ENCODE peak calls at places on chromosome 9, in ten cellular contexts. One of them, this sample, is unnamed.

GRCh38 chr9:107872457-107873192 is 383.1 kb upstream of the KLF4 start:
- DNase-seq in brain microvascular endothelial cell: no peak
- DNase-seq in pancreas: no peak
- DNase-seq in IMR-90: no peak
- DNase-seq in GM20000: no peak
- DNase-seq in tibial nerve: no peak
- DNase-seq in HCT116: no peak
- DNase-seq in glutamatergic neuron: no peak
- DNase-seq in K562: no peak
- DNase-seq in Calu3: no peak
- DNase-seq in this sample: no peak

GRCh38 chr9:113624721-113625120 is 161.2 kb downstream of the RGS3 start:
- DNase-seq in brain microvascular endothelial cell: peak
- DNase-seq in pancreas: peak
- DNase-seq in IMR-90: peak
- DNase-seq in GM20000: no peak
- DNase-seq in tibial nerve: no peak
- DNase-seq in HCT116: no peak
- DNase-seq in glutamatergic neuron: no peak
- DNase-seq in K562: no peak
- DNase-seq in Calu3: no peak
- DNase-seq in this sample: no peak

GRCh38 chr9:34163439-34163838 is 15.4 kb upstream of the UBAP1 start:
- DNase-seq in brain microvascular endothelial cell: no peak
- DNase-seq in pancreas: no peak
- DNase-seq in IMR-90: peak
- DNase-seq in GM20000: no peak
- DNase-seq in tibial nerve: no peak
- DNase-seq in HCT116: no peak
- DNase-seq in glutamatergic neuron: no peak
- DNase-seq in K562: no peak
- DNase-seq in Calu3: no peak
- DNase-seq in this sample: no peak

GRCh38 chr9:76215066-76215465 is 179.2 kb downstream of the RFK start:
- DNase-seq in brain microvascular endothelial cell: peak
- DNase-seq in pancreas: no peak
- DNase-seq in IMR-90: peak
- DNase-seq in GM20000: no peak
- DNase-seq in tibial nerve: no peak
- DNase-seq in HCT116: no peak
- DNase-seq in glutamatergic neuron: no peak
- DNase-seq in K562: no peak
- DNase-seq in Calu3: no peak
- DNase-seq in this sample: no peak

GRCh38 chr9:105679406-105680022 is 14.8 kb upstream of the TMEM38B start:
- DNase-seq in brain microvascular endothelial cell: no peak
- DNase-seq in pancreas: no peak
- DNase-seq in IMR-90: no peak
- DNase-seq in GM20000: no peak
- DNase-seq in tibial nerve: no peak
- DNase-seq in HCT116: no peak
- DNase-seq in glutamatergic neuron: no peak
- DNase-seq in K562: no peak
- DNase-seq in Calu3: no peak
- DNase-seq in this sample: no peak

GRCh38 chr9:70478963-70479641 is 64.6 kb upstream of the KLF9 start:
- DNase-seq in brain microvascular endothelial cell: no peak
- DNase-seq in pancreas: peak
- DNase-seq in IMR-90: peak
- DNase-seq in GM20000: no peak
- DNase-seq in tibial nerve: peak
- DNase-seq in HCT116: no peak
- DNase-seq in glutamatergic neuron: no peak
- DNase-seq in K562: no peak
- DNase-seq in Calu3: no peak
- DNase-seq in this sample: no peak

GRCh38 chr9:109192732-109193361 is 25.8 kb upstream of the FRRS1L start:
- DNase-seq in brain microvascular endothelial cell: no peak
- DNase-seq in pancreas: peak
- DNase-seq in IMR-90: peak
- DNase-seq in GM20000: peak
- DNase-seq in tibial nerve: no peak
- DNase-seq in HCT116: peak
- DNase-seq in glutamatergic neuron: peak
- DNase-seq in K562: no peak
- DNase-seq in Calu3: peak
- DNase-seq in this sample: no peak

GRCh38 chr9:133502112-133502511 is 22.6 kb downstream of the MYMK start:
- DNase-seq in brain microvascular endothelial cell: no peak
- DNase-seq in pancreas: no peak
- DNase-seq in IMR-90: no peak
- DNase-seq in GM20000: no peak
- DNase-seq in tibial nerve: no peak
- DNase-seq in HCT116: no peak
- DNase-seq in glutamatergic neuron: no peak
- DNase-seq in K562: no peak
- DNase-seq in Calu3: no peak
- DNase-seq in this sample: no peak

GRCh38 chr9:69334310-69334709 is 9.3 kb downstream of the ENTREP1 start:
- DNase-seq in brain microvascular endothelial cell: no peak
- DNase-seq in pancreas: no peak
- DNase-seq in IMR-90: no peak
- DNase-seq in GM20000: no peak
- DNase-seq in tibial nerve: no peak
- DNase-seq in HCT116: no peak
- DNase-seq in glutamatergic neuron: no peak
- DNase-seq in K562: no peak
- DNase-seq in Calu3: no peak
- DNase-seq in this sample: no peak

GRCh38 chr9:131837316-131837715 is 97.4 kb upstream of the RAPGEF1 start:
- DNase-seq in brain microvascular endothelial cell: no peak
- DNase-seq in pancreas: no peak
- DNase-seq in IMR-90: no peak
- DNase-seq in GM20000: no peak
- DNase-seq in tibial nerve: no peak
- DNase-seq in HCT116: no peak
- DNase-seq in glutamatergic neuron: peak
- DNase-seq in K562: peak
- DNase-seq in Calu3: peak
- DNase-seq in this sample: peak
- TF ChIP-seq CTCF in brain microvascular endothelial cell: peak
- TF ChIP-seq CTCF in pancreas: no peak
- TF ChIP-seq CTCF in IMR-90: peak
- TF ChIP-seq CTCF in GM20000: no peak
- TF ChIP-seq CTCF in tibial nerve: no peak
- TF ChIP-seq CTCF in HCT116: peak
- TF ChIP-seq CTCF in glutamatergic neuron: no peak
- TF ChIP-seq CTCF in K562: no peak
- TF ChIP-seq CTCF in Calu3: no peak
- TF ChIP-seq CTCF in this sample: no peak

DNA sequence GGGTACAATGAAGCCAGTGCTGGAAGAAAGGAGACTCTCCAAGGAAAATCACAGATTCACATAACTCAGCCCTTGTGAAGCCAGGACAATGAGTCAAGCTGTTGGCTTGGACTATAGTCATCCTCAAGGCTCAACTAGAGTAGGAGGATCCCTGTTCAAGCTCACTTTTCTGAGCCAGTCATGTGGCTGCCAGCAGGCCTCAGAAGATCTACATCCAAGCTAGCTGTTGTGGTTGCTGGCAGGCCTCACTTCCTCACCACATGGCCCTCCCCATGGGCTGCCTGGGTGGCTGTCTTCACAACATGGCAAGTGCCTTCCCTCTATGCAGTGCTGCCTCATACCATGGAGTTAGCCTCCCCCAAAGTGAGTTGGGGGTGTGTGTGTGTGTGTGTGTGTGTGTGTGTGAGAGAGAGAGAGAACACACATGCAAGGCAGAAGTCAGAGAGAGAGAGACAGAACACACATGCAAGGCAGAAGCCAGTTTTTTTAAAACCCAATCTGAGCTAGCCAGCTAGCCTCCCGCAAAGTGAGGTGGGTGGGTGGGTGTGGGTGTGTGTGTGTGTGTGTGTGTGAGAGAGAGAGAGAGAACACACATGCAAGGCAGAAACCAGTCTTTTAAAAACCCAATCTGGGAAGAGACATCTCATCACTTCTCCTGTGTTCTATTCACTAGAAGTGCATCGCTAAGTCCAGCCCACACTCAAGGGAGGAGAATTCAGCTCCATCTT is 17.1 kb downstream of the SCAI start:
- DNase-seq in brain microvascular endothelial cell: peak
- DNase-seq in pancreas: peak
- DNase-seq in IMR-90: peak
- DNase-seq in GM20000: peak
- DNase-seq in tibial nerve: peak
- DNase-seq in HCT116: no peak
- DNase-seq in glutamatergic neuron: no peak
- DNase-seq in K562: no peak
- DNase-seq in Calu3: no peak
- DNase-seq in this sample: peak
- TF ChIP-seq CTCF in brain microvascular endothelial cell: no peak
- TF ChIP-seq CTCF in pancreas: no peak
- TF ChIP-seq CTCF in IMR-90: no peak
- TF ChIP-seq CTCF in GM20000: no peak
- TF ChIP-seq CTCF in tibial nerve: no peak
- TF ChIP-seq CTCF in HCT116: no peak
- TF ChIP-seq CTCF in glutamatergic neuron: no peak
- TF ChIP-seq CTCF in K562: no peak
- TF ChIP-seq CTCF in Calu3: no peak
- TF ChIP-seq CTCF in this sample: no peak

GRCh38 chr9:37979844-37980243 is 75.9 kb upstream of the SLC25A51 start:
- DNase-seq in brain microvascular endothelial cell: no peak
- DNase-seq in pancreas: no peak
- DNase-seq in IMR-90: no peak
- DNase-seq in GM20000: no peak
- DNase-seq in tibial nerve: no peak
- DNase-seq in HCT116: no peak
- DNase-seq in glutamatergic neuron: no peak
- DNase-seq in K562: no peak
- DNase-seq in Calu3: no peak
- DNase-seq in this sample: no peak

GRCh38 chr9:37976714-37977477 is 73.0 kb upstream of the SLC25A51 start:
- DNase-seq in brain microvascular endothelial cell: peak
- DNase-seq in pancreas: peak
- DNase-seq in IMR-90: peak
- DNase-seq in GM20000: no peak
- DNase-seq in tibial nerve: no peak
- DNase-seq in HCT116: no peak
- DNase-seq in glutamatergic neuron: no peak
- DNase-seq in K562: no peak
- DNase-seq in Calu3: no peak
- DNase-seq in this sample: no peak

GRCh38 chr9:37975639-37976038 is 71.7 kb upstream of the SLC25A51 start:
- DNase-seq in brain microvascular endothelial cell: no peak
- DNase-seq in pancreas: no peak
- DNase-seq in IMR-90: no peak
- DNase-seq in GM20000: no peak
- DNase-seq in tibial nerve: no peak
- DNase-seq in HCT116: no peak
- DNase-seq in glutamatergic neuron: no peak
- DNase-seq in K562: no peak
- DNase-seq in Calu3: no peak
- DNase-seq in this sample: no peak

GRCh38 chr9:37978983-37979382 is 75.1 kb upstream of the SLC25A51 start:
- DNase-seq in brain microvascular endothelial cell: no peak
- DNase-seq in pancreas: no peak
- DNase-seq in IMR-90: no peak
- DNase-seq in GM20000: no peak
- DNase-seq in tibial nerve: no peak
- DNase-seq in HCT116: no peak
- DNase-seq in glutamatergic neuron: no peak
- DNase-seq in K562: no peak
- DNase-seq in Calu3: no peak
- DNase-seq in this sample: no peak

DNA sequence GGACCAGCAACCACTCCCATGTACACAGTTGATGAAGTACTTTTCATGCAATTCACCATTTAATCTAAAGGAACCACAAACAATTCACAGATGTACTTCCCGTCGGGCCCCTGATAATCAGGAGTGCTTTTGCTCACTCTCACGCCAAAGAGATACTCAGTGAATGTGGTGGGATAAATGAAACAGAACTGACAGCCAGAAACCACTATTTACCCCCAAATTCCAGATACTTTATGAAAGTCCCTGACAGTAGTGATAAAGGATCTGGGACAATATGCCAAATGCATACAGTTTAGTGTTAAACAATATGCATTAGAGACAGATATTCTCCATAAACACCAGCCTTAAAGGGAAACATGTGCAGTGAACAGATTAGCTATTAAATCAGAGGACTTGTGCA is 73.9 kb upstream of the SLC25A51 start:
- DNase-seq in brain microvascular endothelial cell: no peak
- DNase-seq in pancreas: no peak
- DNase-seq in IMR-90: no peak
- DNase-seq in GM20000: no peak
- DNase-seq in tibial nerve: no peak
- DNase-seq in HCT116: no peak
- DNase-seq in glutamatergic neuron: no peak
- DNase-seq in K562: no peak
- DNase-seq in Calu3: no peak
- DNase-seq in this sample: no peak
- TF ChIP-seq CTCF in brain microvascular endothelial cell: no peak
- TF ChIP-seq CTCF in pancreas: no peak
- TF ChIP-seq CTCF in IMR-90: no peak
- TF ChIP-seq CTCF in GM20000: no peak
- TF ChIP-seq CTCF in tibial nerve: no peak
- TF ChIP-seq CTCF in HCT116: no peak
- TF ChIP-seq CTCF in glutamatergic neuron: no peak
- TF ChIP-seq CTCF in K562: no peak
- TF ChIP-seq CTCF in Calu3: no peak
- TF ChIP-seq CTCF in this sample: no peak

GRCh38 chr9:37297592-37297991 is 124.9 kb upstream of the GRHPR start:
- DNase-seq in brain microvascular endothelial cell: no peak
- DNase-seq in pancreas: no peak
- DNase-seq in IMR-90: no peak
- DNase-seq in GM20000: no peak
- DNase-seq in tibial nerve: no peak
- DNase-seq in HCT116: no peak
- DNase-seq in glutamatergic neuron: no peak
- DNase-seq in K562: no peak
- DNase-seq in Calu3: no peak
- DNase-seq in this sample: no peak

GRCh38 chr9:37300620-37301368 is 121.7 kb upstream of the GRHPR start:
- DNase-seq in brain microvascular endothelial cell: no peak
- DNase-seq in pancreas: no peak
- DNase-seq in IMR-90: peak
- DNase-seq in GM20000: no peak
- DNase-seq in tibial nerve: no peak
- DNase-seq in HCT116: no peak
- DNase-seq in glutamatergic neuron: no peak
- DNase-seq in K562: no peak
- DNase-seq in Calu3: no peak
- DNase-seq in this sample: peak

GRCh38 chr9:37302277-37302676 is 120.2 kb upstream of the GRHPR start:
- DNase-seq in brain microvascular endothelial cell: no peak
- DNase-seq in pancreas: no peak
- DNase-seq in IMR-90: no peak
- DNase-seq in GM20000: peak
- DNase-seq in tibial nerve: no peak
- DNase-seq in HCT116: no peak
- DNase-seq in glutamatergic neuron: no peak
- DNase-seq in K562: no peak
- DNase-seq in Calu3: no peak
- DNase-seq in this sample: peak

GRCh38 chr9:37295796-37296195 is 126.7 kb upstream of the GRHPR start:
- DNase-seq in brain microvascular endothelial cell: no peak
- DNase-seq in pancreas: no peak
- DNase-seq in IMR-90: no peak
- DNase-seq in GM20000: no peak
- DNase-seq in tibial nerve: no peak
- DNase-seq in HCT116: no peak
- DNase-seq in glutamatergic neuron: no peak
- DNase-seq in K562: peak
- DNase-seq in Calu3: no peak
- DNase-seq in this sample: no peak

GRCh38 chr9:37301369-37302172 is 120.9 kb upstream of the GRHPR start:
- DNase-seq in brain microvascular endothelial cell: no peak
- DNase-seq in pancreas: no peak
- DNase-seq in IMR-90: no peak
- DNase-seq in GM20000: no peak
- DNase-seq in tibial nerve: no peak
- DNase-seq in HCT116: no peak
- DNase-seq in glutamatergic neuron: no peak
- DNase-seq in K562: no peak
- DNase-seq in Calu3: no peak
- DNase-seq in this sample: peak
- TF ChIP-seq CTCF in brain microvascular endothelial cell: peak
- TF ChIP-seq CTCF in pancreas: no peak
- TF ChIP-seq CTCF in IMR-90: no peak
- TF ChIP-seq CTCF in GM20000: no peak
- TF ChIP-seq CTCF in tibial nerve: no peak
- TF ChIP-seq CTCF in HCT116: no peak
- TF ChIP-seq CTCF in glutamatergic neuron: no peak
- TF ChIP-seq CTCF in K562: no peak
- TF ChIP-seq CTCF in Calu3: no peak
- TF ChIP-seq CTCF in this sample: peak

This sample was measured in activated CD8-positive, alpha-beta T cell treated with anti-CD3 and anti-CD28 coated beads for 36 hours.